ENCODE peak calls at places on chromosome 2, in four cellular contexts. N, U, S and C are unnamed samples.

GRCh38 chr2:36626756-36627155 is 28.8 kb upstream of the FEZ2 start:
- DNase-seq in N (no peak), S (no peak), U (no peak), C (no peak)

GRCh38 chr2:168848220-168848619 is 42.0 kb downstream of the SPC25 start:
- DNase-seq in U (no peak), N (peak; percentile 60), S (no peak), C (no peak)

GRCh38 chr2:216404010-216404618 is 8.2 kb upstream of the SMARCAL1 start:
- DNase-seq in S (peak; percentile 47), N (no peak), U (no peak), C (peak; percentile 30)

GRCh38 chr2:66433945-66434678 is 813 bp upstream of the MEIS1 start:
- DNase-seq in S (no peak), N (peak; percentile 80), U (peak; percentile 51), C (peak; percentile 55)

GRCh38 chr2:203739351-203739750 is 32.9 kb downstream of the CD28 start:
- DNase-seq in N (no peak), S (no peak), U (no peak), C (no peak)

GRCh38 chr2:84694088-84694622 is 177.9 kb downstream of the DNAH6 start:
- DNase-seq in S (peak; percentile 40), U (no peak), N (no peak), C (no peak)

GRCh38 chr2:64327510-64328414 is 126.2 kb upstream of the LGALSL start:
- DNase-seq in U (peak; percentile 56), N (peak; percentile 63), S (peak; percentile 64), C (peak; percentile 33)

GRCh38 chr2:88227446-88227845 is 57.3 kb downstream of the THNSL2 start:
- DNase-seq in N (no peak), S (no peak), U (no peak), C (peak; percentile 12)

GRCh38 chr2:45664635-45665269 is 13.3 kb downstream of the PRKCE start:
- DNase-seq in U (no peak), N (no peak), S (no peak), C (no peak)